ENCODE peak calls at places on chromosomes 1 and 21, in four cellular contexts. One of them, this sample, is unnamed.

GRCh38 chr1:52658795-52659194 is 25.8 kb downstream of the SHISAL2A start:
- DNase-seq in NCI-H1092 treated with DMSO at 0.1 percent for 48 hours: no peak
- DNase-seq in WERI-Rb-1: no peak
- DNase-seq in H4: no peak
- DNase-seq in this sample: no peak

GRCh38 chr1:199855580-199855979 is 171.9 kb upstream of the NR5A2 start:
- DNase-seq in WERI-Rb-1: no peak
- DNase-seq in H4: no peak
- DNase-seq in NCI-H1092 treated with DMSO at 0.1 percent for 48 hours: no peak
- DNase-seq in this sample: no peak

GRCh38 chr1:188514917-188515316 is 1686.2 kb downstream of the PLA2G4A start:
- DNase-seq in NCI-H1092 treated with DMSO at 0.1 percent for 48 hours: no peak
- DNase-seq in WERI-Rb-1: no peak
- DNase-seq in H4: no peak
- DNase-seq in this sample: no peak

GRCh38 chr1:42690477-42691156 is 8.4 kb downstream of the YBX1 start:
- DNase-seq in H4: no peak
- DNase-seq in NCI-H1092 treated with DMSO at 0.1 percent for 48 hours: no peak
- DNase-seq in WERI-Rb-1: no peak
- DNase-seq in this sample: no peak

GRCh38 chr1:86640161-86640560 is 64.2 kb upstream of the SH3GLB1 start:
- DNase-seq in NCI-H1092 treated with DMSO at 0.1 percent for 48 hours: no peak
- DNase-seq in WERI-Rb-1: no peak
- DNase-seq in H4: no peak
- DNase-seq in this sample: no peak

GRCh38 chr1:212688338-212689047 is 11.1 kb downstream of the BATF3 start:
- DNase-seq in WERI-Rb-1: no peak
- DNase-seq in H4: no peak
- DNase-seq in NCI-H1092 treated with DMSO at 0.1 percent for 48 hours: no peak
- DNase-seq in this sample: no peak

GRCh38 chr1:115373305-115373704 is 35.3 kb upstream of the NGF start:
- DNase-seq in H4: no peak
- DNase-seq in NCI-H1092 treated with DMSO at 0.1 percent for 48 hours: no peak
- DNase-seq in WERI-Rb-1: no peak
- DNase-seq in this sample: no peak

GRCh38 chr1:116855220-116855619 is 54.5 kb upstream of the PTGFRN start:
- DNase-seq in H4: peak; percentile 47
- DNase-seq in NCI-H1092 treated with DMSO at 0.1 percent for 48 hours: peak; percentile 72
- DNase-seq in WERI-Rb-1: no peak
- DNase-seq in this sample: no peak

GRCh38 chr1:110307239-110307974 is 31.8 kb upstream of the RBM15 start:
- DNase-seq in H4: no peak
- DNase-seq in WERI-Rb-1: no peak
- DNase-seq in NCI-H1092 treated with DMSO at 0.1 percent for 48 hours: no peak
- DNase-seq in this sample: no peak

GRCh38 chr21:28899744-28900143 is 92.9 kb downstream of the LTN1 start:
- DNase-seq in NCI-H1092 treated with DMSO at 0.1 percent for 48 hours: no peak
- DNase-seq in WERI-Rb-1: no peak
- DNase-seq in H4: no peak
- DNase-seq in this sample: no peak

GRCh38 chr1:58909162-58909560 is 125.3 kb upstream of the JUN start:
- DNase-seq in H4: no peak
- DNase-seq in NCI-H1092 treated with DMSO at 0.1 percent for 48 hours: no peak
- DNase-seq in WERI-Rb-1: no peak
- DNase-seq in this sample: no peak

GRCh38 chr1:201565024-201565730 is 26.2 kb downstream of the NAV1 start:
- DNase-seq in NCI-H1092 treated with DMSO at 0.1 percent for 48 hours: no peak
- DNase-seq in WERI-Rb-1: no peak
- DNase-seq in H4: no peak
- DNase-seq in this sample: no peak

GRCh38 chr1:215393476-215393875 is 173.6 kb upstream of the KCTD3 start:
- DNase-seq in WERI-Rb-1: no peak
- DNase-seq in H4: no peak
- DNase-seq in NCI-H1092 treated with DMSO at 0.1 percent for 48 hours: no peak
- DNase-seq in this sample: no peak

GRCh38 chr1:150148834-150149489 is 754 bp upstream of the PLEKHO1 start:
- DNase-seq in NCI-H1092 treated with DMSO at 0.1 percent for 48 hours: peak; percentile 42
- DNase-seq in H4: no peak
- DNase-seq in WERI-Rb-1: peak; percentile 59
- DNase-seq in this sample: peak; percentile 57

GRCh38 chr1:186839077-186839400 is 10.3 kb downstream of the PLA2G4A start:
- DNase-seq in H4: no peak
- DNase-seq in NCI-H1092 treated with DMSO at 0.1 percent for 48 hours: no peak
- DNase-seq in WERI-Rb-1: no peak
- DNase-seq in this sample: no peak

GRCh38 chr1:230201445-230201844 is 134.4 kb downstream of the GALNT2 start:
- DNase-seq in WERI-Rb-1: no peak
- DNase-seq in H4: no peak
- DNase-seq in NCI-H1092 treated with DMSO at 0.1 percent for 48 hours: no peak
- DNase-seq in this sample: no peak